ENCODE peak calls at places on chromosomes 16 and 17, in four cellular contexts. W is tibial nerve, E is K562, L is body of pancreas. H is an unnamed sample.

GRCh38 chr16:59905131-59905530 is 1171.0 kb upstream of the GOT2 start:
- DNase-seq in W (no peak), L (no peak), E (no peak), H (no peak)

GRCh38 chr16:79320956-79321355 is 279.6 kb downstream of the MAF start:
- DNase-seq in L (no peak), E (no peak), W (no peak), H (no peak)

GRCh38 chr17:16515933-16516332 is 23.9 kb upstream of the LRRC75A start:
- DNase-seq in W (no peak), E (no peak), L (no peak), H (no peak)

GRCh38 chr17:45319239-45319703 is 2.5 kb upstream of the MAP3K14 start:
- DNase-seq in E (no peak), W (no peak), L (no peak), H (no peak)

GRCh38 chr16:59684911-59685310 is 950.8 kb upstream of the GOT2 start:
- DNase-seq in W (no peak), E (no peak), L (no peak), H (no peak)

GRCh38 chr16:27495191-27495590 is 54.5 kb downstream of the GTF3C1 start:
- DNase-seq in E (no peak), L (no peak), W (peak), H (no peak)

GRCh38 chr16:81544691-81545365 is 100.2 kb downstream of the CMIP start:
- DNase-seq in E (no peak), W (no peak), L (no peak), H (no peak)

GRCh38 chr17:2094891-2095535 is 40.1 kb downstream of the HIC1 start:
- DNase-seq in L (peak), E (peak), W (no peak), H (peak)

GRCh38 chr16:12458591-12459400 is 344.9 kb downstream of the CPPED1 start:
- DNase-seq in W (peak), L (no peak), E (no peak), H (no peak)

GRCh38 chr17:67554634-67555033 is 163.1 kb upstream of the NOL11 start:
- DNase-seq in W (no peak), L (no peak), E (no peak), H (no peak)

GRCh38 chr17:34357398-34357797 is 1.1 kb downstream of the CCL13 start:
- DNase-seq in E (no peak), W (no peak), L (no peak), H (no peak)

GRCh38 chr16:68436581-68436980 is 11.7 kb downstream of the SMPD3 start:
- DNase-seq in W (no peak), E (peak), L (no peak), H (peak)

GRCh38 chr17:71516149-71516548 is 604.7 kb upstream of the SOX9 start:
- DNase-seq in W (no peak), E (no peak), L (no peak), H (no peak)

GRCh38 chr16:68270353-68270752 is 6.0 kb downstream of the SLC7A6 start:
- DNase-seq in L (no peak), W (no peak), E (no peak), H (no peak)

GRCh38 chr17:79789943-79790804 is 6.7 kb downstream of the CBX8 start:
- DNase-seq in W (no peak), L (no peak), E (peak), H (peak)

GRCh38 chr16:19375561-19376158 is 42.0 kb upstream of the TMC5 start:
- DNase-seq in W (peak), E (peak), L (peak), H (peak)

GRCh38 chr17:28916302-28916934 is 13.5 kb upstream of the DHRS13 start:
- DNase-seq in L (peak), E (no peak), W (peak), H (peak)

GRCh38 chr16:84950906-84951305 is 60.4 kb downstream of the ZDHHC7 start:
- DNase-seq in E (peak), W (no peak), L (no peak), H (peak)

GRCh38 chr16:88357306-88358032 is 25.3 kb upstream of the ZNF469 start:
- DNase-seq in W (no peak), L (no peak), E (no peak), H (no peak)

GRCh38 chr17:78973196-78973595 is 6.5 kb downstream of the LGALS3BP start:
- DNase-seq in E (no peak), W (no peak), L (no peak), H (no peak)

GRCh38 chr17:36675250-36675649 is 73.9 kb downstream of the MRM1 start:
- DNase-seq in E (no peak), W (no peak), L (no peak), H (no peak)

GRCh38 chr16:8887952-8888560 is 5.9 kb downstream of the LITAFD start:
- DNase-seq in L (peak), W (peak), E (peak), H (peak)

GRCh38 chr17:83128306-83129240 is 49.2 kb downstream of the METRNL start:
- DNase-seq in W (no peak), E (peak), L (no peak), H (no peak)

GRCh38 chr16:83113811-83114210 is 487.0 kb downstream of the CDH13 start:
- DNase-seq in E (no peak), L (no peak), W (no peak), H (no peak)

GRCh38 chr16:1871974-1872635 is at the start of gene MEIOB:
- DNase-seq in E (peak), W (no peak), L (peak), H (peak)

GRCh38 chr17:21357696-21358095 is 18.5 kb upstream of the KCNJ12 start:
- DNase-seq in W (no peak), L (no peak), E (no peak), H (no peak)

DNA sequence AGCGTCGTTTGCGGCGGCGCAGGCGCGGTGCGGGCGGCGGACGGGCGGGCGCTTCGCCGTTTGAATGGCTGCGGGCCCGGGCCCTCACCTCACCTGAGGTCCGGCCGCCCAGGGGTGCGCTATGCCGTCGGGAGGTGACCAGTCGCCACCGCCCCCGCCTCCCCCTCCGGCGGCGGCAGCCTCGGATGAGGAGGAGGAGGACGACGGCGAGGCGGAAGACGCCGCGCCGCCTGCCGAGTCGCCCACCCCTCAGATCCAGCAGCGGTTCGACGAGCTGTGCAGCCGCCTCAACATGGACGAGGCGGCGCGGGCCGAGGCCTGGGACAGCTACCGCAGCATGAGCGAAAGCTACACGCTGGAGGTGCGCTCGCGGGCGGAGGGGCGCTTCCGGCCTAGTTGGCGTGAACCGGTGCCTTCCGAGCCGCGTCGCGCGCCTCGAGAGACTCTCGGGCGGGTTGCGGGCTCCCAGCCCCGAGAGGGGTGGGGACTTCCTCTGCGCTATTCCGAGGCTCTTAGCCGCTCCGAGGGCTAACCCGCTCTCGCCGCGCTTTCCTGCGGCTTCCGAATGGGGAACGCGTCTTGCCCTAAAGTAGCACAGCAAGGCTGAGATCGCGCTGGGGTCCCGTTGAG is at the start of gene RBL2:
- DNase-seq in E (peak), L (peak), W (peak), H (peak)
- TF ChIP-seq POLR2A in E (peak), L (peak), W (peak), H (peak)

GRCh38 chr17:75832652-75833400 is 11.4 kb downstream of the UNC13D start:
- DNase-seq in W (no peak), L (no peak), E (no peak), H (no peak)
- TF ChIP-seq POLR2A in W (no peak), L (no peak), E (peak), H (no peak)

DNA sequence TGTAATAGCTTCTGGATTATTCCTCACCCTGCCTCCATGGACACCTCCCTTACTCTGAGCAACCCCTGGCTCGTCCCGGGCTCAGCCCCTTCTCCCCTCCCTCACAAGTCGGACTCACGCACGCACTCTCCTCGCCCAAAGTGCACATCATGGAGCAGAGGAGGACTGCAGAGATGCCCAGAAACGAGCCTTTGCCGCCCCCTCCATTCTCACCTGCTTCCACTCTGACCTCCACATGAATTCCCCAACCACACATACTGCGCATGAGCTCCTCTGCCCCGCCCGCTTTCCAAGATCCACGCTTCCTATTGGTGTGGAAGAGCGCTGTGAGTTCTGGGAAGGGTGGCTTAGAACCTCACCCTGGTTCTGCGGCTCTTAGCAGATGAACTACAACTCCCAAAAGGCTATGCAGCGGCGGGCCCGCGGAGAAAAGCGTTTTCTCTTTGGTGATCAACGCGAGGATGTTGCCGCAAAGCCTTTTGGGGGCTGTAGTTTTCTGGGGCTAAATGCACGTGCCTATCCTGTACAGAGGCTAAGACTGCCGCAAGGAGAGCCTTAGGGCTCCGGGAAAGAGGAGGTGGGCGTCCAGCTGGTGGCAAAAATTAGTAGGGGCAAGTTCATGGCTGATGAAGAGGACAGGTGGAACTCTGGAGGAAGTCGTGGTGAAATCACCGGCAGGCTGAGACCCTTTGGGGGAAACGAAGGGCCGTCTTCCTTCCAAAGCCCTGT is at the start of gene PHB1:
- DNase-seq in W (peak), L (peak), E (peak), H (peak)
- TF ChIP-seq POLR2A in W (no peak), L (peak), E (peak), H (peak)

GRCh38 chr17:42548070-42548837 is 4.5 kb upstream of the HSD17B1 start:
- DNase-seq in L (peak), E (no peak), W (no peak), H (peak)
- TF ChIP-seq POLR2A in L (peak), E (no peak), W (no peak), H (no peak)

DNA sequence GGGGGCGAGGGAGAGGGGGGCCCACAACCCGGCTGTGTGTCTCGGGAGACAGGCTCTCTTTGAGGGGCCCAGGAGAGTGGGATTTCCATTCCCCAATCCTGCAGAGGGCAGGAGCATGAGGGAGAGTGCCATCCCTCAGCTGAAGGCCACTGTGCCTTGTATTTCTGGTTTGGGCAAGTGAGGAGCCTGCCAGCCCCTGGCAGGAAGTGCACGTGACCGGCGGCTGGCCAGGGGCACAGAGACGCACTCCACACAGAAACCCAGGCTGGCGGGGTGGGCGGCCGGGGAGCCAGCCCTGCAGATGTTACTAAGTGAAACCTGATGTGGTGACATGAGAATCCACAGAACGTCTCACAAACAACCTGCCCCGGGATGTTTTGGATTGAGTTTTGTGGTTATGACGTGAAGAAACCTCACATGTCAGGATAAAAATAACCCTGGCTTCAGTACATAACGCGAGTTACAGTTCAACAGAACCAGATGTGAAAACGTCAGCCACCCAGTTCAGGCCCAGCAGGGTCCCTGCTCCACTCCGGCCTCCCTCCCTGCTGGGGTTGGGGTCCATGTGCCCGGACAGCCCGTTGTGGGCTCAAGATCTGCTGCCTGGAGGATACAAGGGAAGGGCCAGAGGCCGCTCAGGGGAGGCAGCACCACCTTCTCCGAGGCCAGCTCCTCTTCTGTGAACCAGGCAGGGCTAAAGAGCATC is 51.7 kb upstream of the MTSS2 start:
- DNase-seq in E (no peak), W (peak), L (no peak), H (no peak)
- TF ChIP-seq POLR2A in E (no peak), W (no peak), L (no peak), H (no peak)

DNA sequence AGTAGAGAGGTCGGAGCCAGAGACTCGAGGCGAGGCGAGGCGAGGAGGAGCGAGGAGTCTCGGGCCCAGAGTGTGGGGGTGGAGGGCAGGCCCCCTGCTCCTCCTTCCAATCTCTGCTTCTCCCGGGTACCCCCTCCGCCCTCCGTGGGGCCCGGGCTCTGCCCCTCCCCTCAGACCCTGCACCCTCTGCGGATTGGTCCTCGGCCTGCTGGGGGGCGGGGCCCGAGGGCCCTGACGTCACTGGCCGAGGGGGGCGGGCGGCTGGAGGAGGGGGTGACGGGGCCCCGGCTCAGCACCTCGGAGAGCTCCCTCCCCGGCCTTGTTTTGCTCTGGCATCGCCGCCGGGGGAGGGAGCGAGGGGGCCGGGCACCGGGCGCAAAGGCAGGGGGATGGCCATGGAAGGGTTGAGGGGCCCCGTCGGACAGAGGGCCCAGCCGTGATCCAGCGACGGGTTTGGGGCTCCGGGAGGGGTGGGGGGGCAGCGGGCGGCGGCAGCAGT is at the start of gene RUNDC3A:
- DNase-seq in L (peak), E (peak), W (peak), H (peak)
- TF ChIP-seq POLR2A in L (peak), E (no peak), W (no peak), H (no peak)

GRCh38 chr17:59154335-59154720 is 658 bp downstream of the SKA2 start:
- DNase-seq in W (peak), L (peak), E (peak), H (peak)

GRCh38 chr17:59155439-59156177 is at the start of gene PRR11:
- DNase-seq in E (peak), L (peak), W (peak), H (peak)

GRCh38 chr17:59152925-59153324 is 2.1 kb downstream of the SKA2 start:
- DNase-seq in W (no peak), E (no peak), L (no peak), H (no peak)

GRCh38 chr17:59151591-59151990 is 3.4 kb downstream of the SKA2 start:
- DNase-seq in E (no peak), W (no peak), L (no peak), H (no peak)

DNA sequence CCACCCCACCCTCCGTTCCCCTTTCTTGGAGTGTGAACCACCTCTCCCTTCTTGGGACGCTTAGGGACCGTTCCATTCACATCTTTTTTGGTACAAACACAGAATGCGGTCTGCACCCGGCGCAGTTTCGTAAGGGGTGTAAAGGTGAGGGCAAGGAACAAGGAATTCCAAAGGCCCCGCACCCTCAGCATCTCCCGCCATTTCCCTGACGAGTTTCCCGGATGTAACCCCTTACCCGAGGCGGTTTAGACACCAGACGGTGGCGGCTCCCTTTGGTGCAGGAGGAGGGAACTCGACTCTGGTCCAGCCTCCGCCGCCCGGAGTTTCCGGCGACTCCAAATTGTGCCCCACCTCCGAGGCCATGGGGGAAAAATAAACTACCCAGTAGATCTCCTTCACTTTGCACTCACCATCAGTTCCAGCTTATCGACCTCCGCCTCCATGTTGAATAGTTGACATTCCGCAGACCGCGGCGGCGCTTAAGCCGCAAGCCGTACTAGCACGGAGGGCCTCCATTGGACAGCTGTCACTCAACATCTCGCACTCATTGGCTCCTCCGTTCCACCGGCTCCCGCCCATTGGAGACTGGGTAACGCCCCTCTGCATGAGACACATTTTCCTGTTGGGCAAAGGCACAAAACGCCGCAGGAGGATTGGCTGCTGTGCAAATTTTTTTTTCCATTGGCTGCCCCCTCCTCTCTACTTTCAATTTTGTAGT is at the start of gene SKA2:
- DNase-seq in W (peak), L (peak), E (peak), H (peak)
- TF ChIP-seq POLR2A in W (no peak), L (peak), E (peak), H (peak)

DNA sequence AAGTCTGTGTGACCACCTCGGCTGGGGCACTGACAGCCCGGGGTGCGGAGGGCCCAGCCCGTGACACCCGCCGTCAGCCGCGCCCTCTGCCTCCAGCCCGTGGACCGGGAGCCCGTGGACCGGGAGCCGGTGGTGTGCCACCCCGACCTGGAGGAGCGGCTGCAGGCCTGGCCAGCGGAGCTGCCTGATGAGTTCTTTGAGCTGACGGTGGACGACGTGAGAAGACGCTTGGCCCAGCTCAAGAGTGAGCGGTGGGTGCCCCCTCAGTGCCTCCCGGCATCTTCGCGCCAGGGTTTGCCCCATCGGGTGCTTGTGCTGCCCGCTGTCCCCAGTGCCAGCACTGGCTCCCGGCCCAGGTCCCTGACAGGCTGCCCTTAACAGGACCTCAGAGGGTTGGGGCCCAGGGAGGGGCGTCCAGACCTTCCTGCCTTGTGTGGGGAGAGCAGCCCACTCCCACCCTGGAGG is 13.7 kb downstream of the CENPX start:
- DNase-seq in W (no peak), L (no peak), E (no peak), H (no peak)
- TF ChIP-seq POLR2A in W (no peak), L (no peak), E (no peak), H (no peak)

GRCh38 chr17:44108440-44109311 is 14.8 kb downstream of the HDAC5 start:
- DNase-seq in L (peak), E (peak), W (peak), H (peak)
- TF ChIP-seq POLR2A in L (no peak), E (no peak), W (no peak), H (no peak)